ENCODE peak calls at places on chromosomes 5 and 9, in five cellular contexts. R is adrenal gland, T is left ventricle myocardium inferior, M is thoracic aorta, G is PC-3. F is an unnamed sample. For H3K27me3, the result is how much of the 10 kb centered on the place peaks cover.

GRCh38 chr9:18928711-18929110 is 104.3 kb downstream of the SAXO1 start:
- DNase-seq in R (no peak), T (no peak), M (no peak), G (no peak), F (no peak)

GRCh38 chr5:15023846-15024245 is 152.3 kb upstream of the ANKH start:
- DNase-seq in T (no peak), G (peak), M (no peak), R (no peak), F (no peak)

GRCh38 chr5:36407396-36407795 is 105.7 kb upstream of the RANBP3L start:
- DNase-seq in T (no peak), G (no peak), R (no peak), M (no peak), F (no peak)

GRCh38 chr9:16387382-16387781 is 483.1 kb downstream of the BNC2 start:
- DNase-seq in R (no peak), M (no peak), T (no peak), G (no peak), F (no peak)

GRCh38 chr5:118775790-118776499 is 212.4 kb downstream of the DTWD2 start:
- DNase-seq in G (no peak), R (no peak), M (no peak), T (no peak), F (no peak)

GRCh38 chr9:125442471-125442870 is 180.8 kb downstream of the GAPVD1 start:
- DNase-seq in R (no peak), G (no peak), M (no peak), T (no peak), F (no peak)

GRCh38 chr9:84384617-84385016 is 44.1 kb upstream of the SLC28A3 start:
- DNase-seq in T (no peak), G (no peak), R (no peak), M (no peak), F (no peak)

GRCh38 chr9:111969622-111970021 is 73.0 kb downstream of the UGCG start:
- DNase-seq in R (no peak), G (no peak), T (no peak), M (no peak), F (no peak)

GRCh38 chr9:89363921-89364663 is 45.8 kb downstream of the SECISBP2 start:
- DNase-seq in T (no peak), G (no peak), R (no peak), M (no peak), F (peak)

GRCh38 chr5:74493426-74493825 is 147.1 kb downstream of the ENC1 start:
- DNase-seq in R (no peak), G (no peak), T (no peak), M (no peak), F (no peak)

GRCh38 chr5:150148408-150148927 is 7.2 kb downstream of the PDGFRB start:
- DNase-seq in M (no peak), G (peak), R (no peak), T (no peak), F (peak)

GRCh38 chr9:15306068-15306756 is 804 bp downstream of the TTC39B start:
- DNase-seq in M (peak), R (peak), T (peak), G (peak), F (peak)

DNA sequence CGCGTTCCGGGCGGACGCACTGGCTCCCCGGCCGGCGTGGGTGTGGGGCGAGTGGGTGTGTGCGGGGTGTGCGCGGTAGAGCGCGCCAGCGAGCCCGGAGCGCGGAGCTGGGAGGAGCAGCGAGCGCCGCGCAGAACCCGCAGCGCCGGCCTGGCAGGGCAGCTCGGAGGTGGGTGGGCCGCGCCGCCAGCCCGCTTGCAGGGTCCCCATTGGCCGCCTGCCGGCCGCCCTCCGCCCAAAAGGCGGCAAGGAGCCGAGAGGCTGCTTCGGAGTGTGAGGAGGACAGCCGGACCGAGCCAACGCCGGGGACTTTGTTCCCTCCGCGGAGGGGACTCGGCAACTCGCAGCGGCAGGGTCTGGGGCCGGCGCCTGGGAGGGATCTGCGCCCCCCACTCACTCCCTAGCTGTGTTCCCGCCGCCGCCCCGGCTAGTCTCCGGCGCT is at the start of gene DAPK1:
- DNase-seq in T (peak), R (peak), M (no peak), G (no peak), F (peak)
- H3K27me3 ChIP-seq in T (half or more), R (under half), M (under half), G (under half), F (under half)

DNA sequence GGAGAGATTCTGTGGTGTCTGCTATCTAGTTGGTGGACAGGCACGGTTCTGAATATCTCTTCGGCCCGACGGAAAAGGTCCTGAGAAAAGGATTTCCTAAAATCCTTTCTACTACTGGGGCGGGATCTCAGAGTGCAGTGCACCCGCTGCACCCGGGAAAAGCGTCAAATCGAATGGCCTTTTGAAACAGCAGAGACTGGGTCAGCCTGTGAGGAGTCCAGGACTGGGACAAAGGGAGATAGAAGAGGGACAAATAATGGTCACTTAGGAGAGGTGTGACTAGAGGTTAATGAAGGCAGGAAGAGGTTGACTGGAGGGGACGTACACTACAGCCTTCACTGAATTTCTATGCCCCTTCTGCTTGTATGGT is 1.5 kb downstream of the PLPPR1 start:
- DNase-seq in R (no peak), T (no peak), M (no peak), G (no peak), F (no peak)
- H3K27me3 ChIP-seq in R (under half), T (half or more), M (under half), G (under half), F (under half)

GRCh38 chr9:99401826-99402225 is 179.7 kb downstream of the SEC61B start:
- DNase-seq in T (no peak), R (no peak), G (no peak), M (no peak), F (no peak)
- H3K27me3 ChIP-seq in T (under half), R (under half), G (under half), M (under half), F (under half)

DNA sequence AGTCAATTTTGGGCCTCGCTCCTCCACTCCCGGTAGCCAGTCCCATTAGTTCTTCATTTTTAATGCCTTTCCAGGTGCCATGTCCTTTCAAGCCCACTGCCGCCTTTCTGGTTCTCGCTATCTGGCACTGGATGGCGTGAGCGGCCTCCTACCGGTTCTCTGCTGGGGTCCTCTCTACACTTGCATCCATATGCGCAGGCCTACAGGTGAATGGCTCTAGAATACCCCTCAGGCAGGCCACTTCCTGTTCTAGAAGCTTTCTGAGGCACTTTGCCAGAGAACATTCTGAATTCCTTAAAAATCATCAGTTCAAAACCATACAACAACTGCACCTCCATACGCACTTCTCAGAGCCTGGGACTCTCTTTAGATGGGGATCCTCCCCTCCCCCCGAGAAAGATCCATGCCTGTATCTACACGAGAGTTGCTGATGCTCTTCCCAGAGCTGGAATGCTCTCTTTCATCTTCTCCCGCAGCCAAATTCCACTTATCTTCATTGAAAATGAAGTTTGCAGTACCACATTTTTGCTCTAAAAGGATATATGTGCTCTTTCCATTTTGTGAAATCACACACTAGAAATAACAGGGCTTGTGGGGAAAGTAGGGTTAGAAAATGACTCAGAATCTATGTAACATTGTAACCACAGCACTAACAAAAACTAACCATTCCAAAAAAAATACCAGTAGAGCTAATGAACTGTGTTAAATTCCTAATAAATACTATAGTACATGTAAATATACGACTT is 1.4 kb upstream of the LHFPL2 start:
- DNase-seq in T (no peak), G (no peak), M (no peak), R (no peak), F (no peak)
- H3K27me3 ChIP-seq in T (under half), G (under half), M (under half), R (under half), F (under half)

F was measured in right cardiac atrium.